ENCODE peak calls at places on chromosomes 3 and 15, in seven cellular contexts. H, G, C, N, F, Z and T are unnamed samples.

GRCh38 chr3:175325440-175325839 is 466.3 kb downstream of the NAALADL2 start:
- DNase-seq in H (no peak), G (no peak), C (no peak), N (no peak), F (no peak), Z (no peak), T (no peak)

GRCh38 chr3:184231671-184232070 is 2.3 kb downstream of the VWA5B2 start:
- DNase-seq in H (no peak), G (no peak), C (no peak), N (no peak), F (no peak), Z (no peak), T (peak; percentile 22)

GRCh38 chr3:39637807-39638206 is 170.3 kb downstream of the MOBP start:
- DNase-seq in H (no peak), G (no peak), C (peak; percentile 49), N (no peak), F (peak; percentile 53), Z (no peak), T (no peak)

GRCh38 chr3:188926741-188927650 is 244.8 kb upstream of the TPRG1 start:
- DNase-seq in H (no peak), G (no peak), C (no peak), N (no peak), F (no peak), Z (no peak), T (no peak)

GRCh38 chr15:35624881-35625280 is 78.9 kb upstream of the DPH6 start:
- DNase-seq in H (no peak), G (no peak), C (peak; percentile 33), N (no peak), F (peak; percentile 9), Z (no peak), T (no peak)

GRCh38 chr15:57861805-57862586 is 155.5 kb downstream of the POLR2M start:
- DNase-seq in H (no peak), G (no peak), C (no peak), N (no peak), F (no peak), Z (no peak), T (no peak)

GRCh38 chr3:16177962-16178627 is 3.6 kb downstream of the GALNT15 start:
- DNase-seq in H (peak; percentile 90), G (peak; percentile 51), C (peak; percentile 69), N (peak; percentile 25), F (no peak), Z (peak; percentile 4), T (peak; percentile 93)

GRCh38 chr3:37198996-37199395 is 24.6 kb upstream of the LRRFIP2 start:
- DNase-seq in H (no peak), G (no peak), C (no peak), N (no peak), F (no peak), Z (no peak), T (no peak)

GRCh38 chr3:81838455-81838854 is 77.0 kb upstream of the GBE1 start:
- DNase-seq in H (no peak), G (no peak), C (peak; percentile 3), N (no peak), F (no peak), Z (no peak), T (no peak)